ENCODE peak calls at places on chromosomes 12 and 14, in five cellular contexts. One of them, this sample, is unnamed.

GRCh38 chr12:1691123-1692007 is 495 bp downstream of the ADIPOR2 start:
- DNase-seq in ELR: peak; percentile 57
- DNase-seq in IMR-90: no peak
- DNase-seq in A549: no peak
- DNase-seq in PC-9: no peak
- DNase-seq in this sample: peak; percentile 19

GRCh38 chr14:67358914-67359313 is 690 bp downstream of the ATP6V1D start:
- DNase-seq in PC-9: no peak
- DNase-seq in A549: no peak
- DNase-seq in ELR: peak; percentile 34
- DNase-seq in IMR-90: no peak
- DNase-seq in this sample: no peak

GRCh38 chr14:104680056-104680805 is 9.2 kb upstream of the INF2 start:
- DNase-seq in A549: peak; percentile 83
- DNase-seq in ELR: peak; percentile 94
- DNase-seq in PC-9: peak; percentile 75
- DNase-seq in IMR-90: peak; percentile 85
- DNase-seq in this sample: peak; percentile 57

GRCh38 chr12:109820921-109821381 is 12.2 kb downstream of the TRPV4 start:
- DNase-seq in A549: no peak
- DNase-seq in PC-9: no peak
- DNase-seq in IMR-90: no peak
- DNase-seq in ELR: no peak
- DNase-seq in this sample: no peak

GRCh38 chr14:50839048-50839447 is 8.1 kb upstream of the NIN start:
- DNase-seq in PC-9: no peak
- DNase-seq in A549: no peak
- DNase-seq in IMR-90: peak; percentile 46
- DNase-seq in ELR: peak; percentile 74
- DNase-seq in this sample: no peak

GRCh38 chr14:74018029-74018703 is 922 bp downstream of the ENTPD5 start:
- DNase-seq in PC-9: peak; percentile 64
- DNase-seq in A549: no peak
- DNase-seq in ELR: peak; percentile 80
- DNase-seq in IMR-90: peak; percentile 64
- DNase-seq in this sample: peak; percentile 34

GRCh38 chr12:60760965-60761364 is 1165.1 kb downstream of the SLC16A7 start:
- DNase-seq in IMR-90: no peak
- DNase-seq in A549: no peak
- DNase-seq in ELR: no peak
- DNase-seq in PC-9: no peak
- DNase-seq in this sample: no peak

GRCh38 chr14:78143489-78144145 is 26.6 kb upstream of the NRXN3 start:
- DNase-seq in A549: peak; percentile 73
- DNase-seq in ELR: peak; percentile 53
- DNase-seq in IMR-90: peak; percentile 26
- DNase-seq in PC-9: no peak
- DNase-seq in this sample: peak; percentile 63

GRCh38 chr12:118052324-118053070 is 8.5 kb downstream of the WSB2 start:
- DNase-seq in A549: peak; percentile 96
- DNase-seq in IMR-90: peak; percentile 95
- DNase-seq in PC-9: peak; percentile 97
- DNase-seq in ELR: peak; percentile 98
- DNase-seq in this sample: peak; percentile 98

GRCh38 chr12:89752331-89752730 is 43.7 kb upstream of the ATP2B1 start:
- DNase-seq in IMR-90: no peak
- DNase-seq in ELR: no peak
- DNase-seq in A549: no peak
- DNase-seq in PC-9: no peak
- DNase-seq in this sample: no peak

GRCh38 chr14:32345311-32345771 is 16.2 kb downstream of the AKAP6 start:
- DNase-seq in PC-9: no peak
- DNase-seq in ELR: no peak
- DNase-seq in A549: peak; percentile 14
- DNase-seq in IMR-90: peak; percentile 25
- DNase-seq in this sample: no peak

GRCh38 chr12:127489055-127489454 is 777.9 kb upstream of the TMEM132C start:
- DNase-seq in A549: no peak
- DNase-seq in IMR-90: no peak
- DNase-seq in ELR: no peak
- DNase-seq in PC-9: no peak
- DNase-seq in this sample: no peak

GRCh38 chr12:71947645-71948105 is 9.0 kb downstream of the TPH2 start:
- DNase-seq in A549: no peak
- DNase-seq in ELR: peak; percentile 63
- DNase-seq in PC-9: peak; percentile 91
- DNase-seq in IMR-90: peak; percentile 86
- DNase-seq in this sample: no peak

GRCh38 chr12:116698131-116698495 is 39.8 kb downstream of the SPRING1 start:
- DNase-seq in ELR: no peak
- DNase-seq in IMR-90: no peak
- DNase-seq in A549: no peak
- DNase-seq in PC-9: peak; percentile 81
- DNase-seq in this sample: no peak

GRCh38 chr12:78929075-78929418 is 64.5 kb downstream of the SYT1 start:
- DNase-seq in PC-9: no peak
- DNase-seq in A549: peak; percentile 53
- DNase-seq in ELR: peak; percentile 3
- DNase-seq in IMR-90: no peak
- DNase-seq in this sample: no peak

GRCh38 chr12:57766464-57767311 is at the start of gene CYP27B1:
- DNase-seq in IMR-90: peak; percentile 7
- DNase-seq in ELR: peak; percentile 84
- DNase-seq in PC-9: no peak
- DNase-seq in A549: peak; percentile 54
- DNase-seq in this sample: no peak

GRCh38 chr14:95489163-95489887 is 27.1 kb downstream of the SYNE3 start:
- DNase-seq in PC-9: no peak
- DNase-seq in ELR: no peak
- DNase-seq in IMR-90: no peak
- DNase-seq in A549: no peak
- DNase-seq in this sample: no peak

GRCh38 chr12:12999276-12999958 is 648 bp downstream of the HEBP1 start:
- DNase-seq in ELR: peak; percentile 58
- DNase-seq in A549: no peak
- DNase-seq in PC-9: no peak
- DNase-seq in IMR-90: no peak
- DNase-seq in this sample: no peak

GRCh38 chr14:56590535-56590951 is 10.9 kb downstream of the TMEM260 start:
- DNase-seq in A549: no peak
- DNase-seq in PC-9: no peak
- DNase-seq in ELR: no peak
- DNase-seq in IMR-90: no peak
- DNase-seq in this sample: no peak

GRCh38 chr12:66952668-66953067 is 273.8 kb upstream of the GRIP1 start:
- DNase-seq in PC-9: no peak
- DNase-seq in ELR: no peak
- DNase-seq in A549: no peak
- DNase-seq in IMR-90: no peak
- DNase-seq in this sample: no peak

GRCh38 chr12:77796775-77797174 is 33.9 kb upstream of the NAV3 start:
- DNase-seq in ELR: peak; percentile 57
- DNase-seq in IMR-90: peak; percentile 40
- DNase-seq in A549: no peak
- DNase-seq in PC-9: no peak
- DNase-seq in this sample: no peak

GRCh38 chr12:3752096-3752709 is 706 bp downstream of the CRACR2A start:
- DNase-seq in A549: no peak
- DNase-seq in PC-9: no peak
- DNase-seq in ELR: peak; percentile 64
- DNase-seq in IMR-90: no peak
- DNase-seq in this sample: no peak

GRCh38 chr14:77059276-77059934 is 30.9 kb upstream of the IRF2BPL start:
- DNase-seq in A549: peak; percentile 66
- DNase-seq in IMR-90: peak; percentile 91
- DNase-seq in ELR: peak; percentile 93
- DNase-seq in PC-9: peak; percentile 90
- DNase-seq in this sample: peak; percentile 88

GRCh38 chr12:1509703-1510395 is 84.5 kb downstream of the FBXL14 start:
- DNase-seq in ELR: no peak
- DNase-seq in IMR-90: no peak
- DNase-seq in A549: no peak
- DNase-seq in PC-9: no peak
- DNase-seq in this sample: no peak

GRCh38 chr12:123951467-123951866 is 21.2 kb downstream of the CCDC92 start:
- DNase-seq in IMR-90: no peak
- DNase-seq in A549: no peak
- DNase-seq in ELR: no peak
- DNase-seq in PC-9: no peak
- DNase-seq in this sample: no peak

GRCh38 chr14:58774531-58774930 is 136.8 kb downstream of the DACT1 start:
- DNase-seq in ELR: no peak
- DNase-seq in PC-9: no peak
- DNase-seq in IMR-90: no peak
- DNase-seq in A549: no peak
- DNase-seq in this sample: no peak

GRCh38 chr14:72573725-72574426 is 320.0 kb downstream of the DPF3 start:
- DNase-seq in ELR: no peak
- DNase-seq in PC-9: no peak
- DNase-seq in A549: no peak
- DNase-seq in IMR-90: no peak
- DNase-seq in this sample: no peak

GRCh38 chr12:112126916-112127315 is 1.6 kb downstream of the TRAFD1 start:
- DNase-seq in ELR: peak; percentile 33
- DNase-seq in PC-9: no peak
- DNase-seq in A549: no peak
- DNase-seq in IMR-90: peak; percentile 59
- DNase-seq in this sample: no peak

GRCh38 chr12:47903151-47903611 is 1.6 kb downstream of the VDR start:
- DNase-seq in PC-9: no peak
- DNase-seq in A549: no peak
- DNase-seq in IMR-90: peak; percentile 76
- DNase-seq in ELR: peak; percentile 61
- DNase-seq in this sample: no peak

GRCh38 chr12:19792028-19792427 is 352.7 kb downstream of the AEBP2 start:
- DNase-seq in A549: no peak
- DNase-seq in IMR-90: no peak
- DNase-seq in PC-9: no peak
- DNase-seq in ELR: no peak
- DNase-seq in this sample: no peak

GRCh38 chr12:115402443-115403170 is 718.6 kb upstream of the TBX3 start:
- DNase-seq in ELR: peak; percentile 28
- DNase-seq in A549: no peak
- DNase-seq in PC-9: no peak
- DNase-seq in IMR-90: peak; percentile 56
- DNase-seq in this sample: no peak

GRCh38 chr12:43914923-43915468 is 79.1 kb downstream of the TMEM117 start:
- DNase-seq in A549: peak; percentile 19
- DNase-seq in PC-9: no peak
- DNase-seq in ELR: peak; percentile 20
- DNase-seq in IMR-90: no peak
- DNase-seq in this sample: peak; percentile 40

GRCh38 chr12:42862055-42862454 is 272.5 kb upstream of the PRICKLE1 start:
- DNase-seq in IMR-90: no peak
- DNase-seq in ELR: peak; percentile 49
- DNase-seq in A549: no peak
- DNase-seq in PC-9: peak; percentile 73
- DNase-seq in this sample: no peak

GRCh38 chr12:106282457-106283097 is 20.0 kb upstream of the TCP11L2 start:
- DNase-seq in PC-9: peak; percentile 62
- DNase-seq in A549: peak; percentile 83
- DNase-seq in IMR-90: peak; percentile 55
- DNase-seq in ELR: peak; percentile 76
- DNase-seq in this sample: peak; percentile 59

GRCh38 chr12:57216931-57217871 is 607 bp downstream of the NXPH4 start:
- DNase-seq in PC-9: no peak
- DNase-seq in A549: no peak
- DNase-seq in ELR: peak; percentile 42
- DNase-seq in IMR-90: no peak
- DNase-seq in this sample: no peak

GRCh38 chr14:64919618-64920017 is 5.4 kb downstream of the CHURC1 start:
- DNase-seq in PC-9: no peak
- DNase-seq in A549: no peak
- DNase-seq in ELR: no peak
- DNase-seq in IMR-90: no peak
- DNase-seq in this sample: no peak